ENCODE peak calls at places on chromosomes 3 and 15, in eight cellular contexts. C is heart left ventricle, W is H9, O is GM23338, R is PC-9, B is lung, Y is DND-41, Z is A549. E is an unnamed sample. For H3K4me1, the result is how much of the 10 kb centered on the place peaks cover.

GRCh38 chr3:115330406-115330805 is 183.3 kb upstream of the ZBTB20 start:
- DNase-seq in C (no peak), W (no peak), O (no peak), R (no peak), B (no peak), Y (no peak), Z (no peak), E (no peak)

GRCh38 chr3:187987919-187988318 is 166.0 kb upstream of the LPP start:
- DNase-seq in C (no peak), W (no peak), O (no peak), R (no peak), B (no peak), Y (no peak), Z (no peak), E (no peak)

GRCh38 chr3:143218176-143218575 is 98.6 kb downstream of the CHST2 start:
- DNase-seq in C (no peak), W (no peak), O (no peak), R (no peak), B (no peak), Y (peak), Z (no peak), E (no peak)

GRCh38 chr15:56868251-56868650 is 50.2 kb upstream of the TCF12 start:
- DNase-seq in C (no peak), W (no peak), O (no peak), R (no peak), B (no peak), Y (no peak), Z (no peak), E (no peak)

GRCh38 chr15:68612533-68612932 is 33.7 kb downstream of the CORO2B start:
- DNase-seq in C (no peak), W (no peak), O (no peak), R (no peak), B (no peak), Y (no peak), Z (no peak), E (no peak)

GRCh38 chr3:101204246-101204645 is 116.1 kb downstream of the IMPG2 start:
- DNase-seq in C (no peak), W (no peak), O (no peak), R (no peak), B (no peak), Y (no peak), Z (no peak), E (no peak)

GRCh38 chr15:61049934-61050333 is 179.2 kb downstream of the RORA start:
- DNase-seq in C (no peak), W (no peak), O (no peak), R (no peak), B (no peak), Y (no peak), Z (no peak), E (no peak)

GRCh38 chr15:99120050-99120777 is 15.3 kb downstream of the SYNM start:
- DNase-seq in C (no peak), W (no peak), O (no peak), R (no peak), B (no peak), Y (no peak), Z (no peak), E (no peak)

GRCh38 chr3:175311404-175311803 is 452.3 kb downstream of the NAALADL2 start:
- DNase-seq in C (no peak), W (no peak), O (no peak), R (no peak), B (no peak), Y (no peak), Z (no peak), E (no peak)

GRCh38 chr3:173709026-173709425 is 311.5 kb downstream of the NLGN1 start:
- DNase-seq in C (no peak), W (no peak), O (no peak), R (no peak), B (no peak), Y (no peak), Z (no peak), E (no peak)

GRCh38 chr15:51869074-51869425 is 39.6 kb downstream of the TMOD3 start:
- DNase-seq in C (no peak), W (no peak), O (no peak), R (peak), B (no peak), Y (no peak), Z (peak), E (peak)

GRCh38 chr3:138009476-138010272 is at the start of gene CLDN18:
- DNase-seq in C (no peak), W (peak), O (peak), R (no peak), B (peak), Y (no peak), Z (no peak), E (no peak)

GRCh38 chr3:52570076-52570475 is 33.7 kb downstream of the UQCC5 start:
- DNase-seq in C (no peak), W (no peak), O (no peak), R (no peak), B (no peak), Y (no peak), Z (no peak), E (no peak)

GRCh38 chr15:41904487-41905359 is 10.9 kb upstream of the SPTBN5 start:
- DNase-seq in C (peak), W (peak), O (peak), R (no peak), B (peak), Y (peak), Z (peak), E (peak)

GRCh38 chr3:148681080-148681479 is 16.6 kb upstream of the AGTR1 start:
- DNase-seq in C (no peak), W (no peak), O (no peak), R (peak), B (no peak), Y (no peak), Z (no peak), E (no peak)

GRCh38 chr3:126523745-126524428 is at the start of gene CHST13:
- DNase-seq in C (no peak), W (peak), O (peak), R (no peak), B (no peak), Y (no peak), Z (peak), E (peak)

GRCh38 chr3:105853801-105854432 is 14.9 kb downstream of the CBLB start:
- DNase-seq in C (no peak), W (no peak), O (no peak), R (no peak), B (no peak), Y (no peak), Z (no peak), E (no peak)

GRCh38 chr3:27509376-27509775 is 25.2 kb upstream of the SLC4A7 start:
- DNase-seq in C (no peak), W (no peak), O (no peak), R (no peak), B (no peak), Y (no peak), Z (no peak), E (no peak)

GRCh38 chr3:136734382-136735070 is 17.7 kb downstream of the STAG1 start:
- DNase-seq in C (no peak), W (no peak), O (peak), R (no peak), B (no peak), Y (no peak), Z (no peak), E (no peak)

GRCh38 chr3:43423142-43423541 is 136.8 kb downstream of the SNRK start:
- DNase-seq in C (peak), W (no peak), O (no peak), R (no peak), B (no peak), Y (no peak), Z (no peak), E (no peak)

GRCh38 chr3:128794067-128794768 is 68.2 kb downstream of the RAB7A start:
- DNase-seq in C (no peak), W (no peak), O (no peak), R (peak), B (no peak), Y (no peak), Z (no peak), E (no peak)

GRCh38 chr15:69457304-69458280 is 5.0 kb downstream of the RPLP1 start:
- DNase-seq in C (no peak), W (no peak), O (no peak), R (peak), B (no peak), Y (no peak), Z (no peak), E (no peak)

GRCh38 chr3:65584002-65584401 is 454.7 kb downstream of the MAGI1 start:
- DNase-seq in C (no peak), W (no peak), O (no peak), R (no peak), B (no peak), Y (no peak), Z (no peak), E (no peak)

GRCh38 chr3:122978569-122978968 is 49.0 kb downstream of the SEMA5B start:
- DNase-seq in C (no peak), W (no peak), O (no peak), R (no peak), B (no peak), Y (peak), Z (no peak), E (no peak)

GRCh38 chr3:122984007-122984406 is 43.6 kb downstream of the SEMA5B start:
- DNase-seq in C (no peak), W (peak), O (peak), R (no peak), B (no peak), Y (no peak), Z (no peak), E (no peak)

GRCh38 chr3:122984650-122985049 is 42.9 kb downstream of the SEMA5B start:
- DNase-seq in C (no peak), W (no peak), O (no peak), R (no peak), B (no peak), Y (no peak), Z (no peak), E (no peak)

GRCh38 chr3:122985539-122985938 is 42.0 kb downstream of the SEMA5B start:
- DNase-seq in C (no peak), W (peak), O (peak), R (no peak), B (no peak), Y (no peak), Z (no peak), E (no peak)

GRCh38 chr3:122982202-122983185 is 45.1 kb downstream of the SEMA5B start:
- DNase-seq in C (no peak), W (peak), O (peak), R (no peak), B (no peak), Y (no peak), Z (no peak), E (peak)
- TF ChIP-seq CTCF in C (peak), W (peak), O (peak), R (peak), B (no peak), Y (no peak), Z (no peak), E (no peak)

GRCh38 chr15:74542192-74543042 is 1.4 kb downstream of the ARID3B start:
- DNase-seq in C (no peak), W (no peak), O (no peak), R (no peak), B (no peak), Y (no peak), Z (no peak), E (no peak)
- H3K4me1 ChIP-seq in C (under half), W (under half), O (under half), R (under half), B (under half), Y (half or more), Z (under half), E (under half)

GRCh38 chr3:159672728-159673471 is 315.7 kb upstream of the IL12A start:
- DNase-seq in C (no peak), W (no peak), O (peak), R (no peak), B (no peak), Y (no peak), Z (peak), E (no peak)
- TF ChIP-seq CTCF in C (no peak), W (peak), O (no peak), R (no peak), B (no peak), Y (no peak), Z (no peak), E (no peak)

GRCh38 chr3:45966371-45966780 is 23.1 kb downstream of the CXCR6 start:
- DNase-seq in C (no peak), W (no peak), O (peak), R (no peak), B (no peak), Y (no peak), Z (no peak), E (no peak)

GRCh38 chr3:45964139-45964538 is 20.9 kb downstream of the CXCR6 start:
- DNase-seq in C (no peak), W (no peak), O (no peak), R (no peak), B (no peak), Y (no peak), Z (no peak), E (no peak)

GRCh38 chr3:45966969-45967640 is 23.8 kb downstream of the CXCR6 start:
- DNase-seq in C (no peak), W (no peak), O (no peak), R (no peak), B (no peak), Y (no peak), Z (no peak), E (no peak)

GRCh38 chr3:45967724-45968123 is 24.5 kb downstream of the CXCR6 start:
- DNase-seq in C (no peak), W (no peak), O (no peak), R (no peak), B (no peak), Y (no peak), Z (no peak), E (no peak)

DNA sequence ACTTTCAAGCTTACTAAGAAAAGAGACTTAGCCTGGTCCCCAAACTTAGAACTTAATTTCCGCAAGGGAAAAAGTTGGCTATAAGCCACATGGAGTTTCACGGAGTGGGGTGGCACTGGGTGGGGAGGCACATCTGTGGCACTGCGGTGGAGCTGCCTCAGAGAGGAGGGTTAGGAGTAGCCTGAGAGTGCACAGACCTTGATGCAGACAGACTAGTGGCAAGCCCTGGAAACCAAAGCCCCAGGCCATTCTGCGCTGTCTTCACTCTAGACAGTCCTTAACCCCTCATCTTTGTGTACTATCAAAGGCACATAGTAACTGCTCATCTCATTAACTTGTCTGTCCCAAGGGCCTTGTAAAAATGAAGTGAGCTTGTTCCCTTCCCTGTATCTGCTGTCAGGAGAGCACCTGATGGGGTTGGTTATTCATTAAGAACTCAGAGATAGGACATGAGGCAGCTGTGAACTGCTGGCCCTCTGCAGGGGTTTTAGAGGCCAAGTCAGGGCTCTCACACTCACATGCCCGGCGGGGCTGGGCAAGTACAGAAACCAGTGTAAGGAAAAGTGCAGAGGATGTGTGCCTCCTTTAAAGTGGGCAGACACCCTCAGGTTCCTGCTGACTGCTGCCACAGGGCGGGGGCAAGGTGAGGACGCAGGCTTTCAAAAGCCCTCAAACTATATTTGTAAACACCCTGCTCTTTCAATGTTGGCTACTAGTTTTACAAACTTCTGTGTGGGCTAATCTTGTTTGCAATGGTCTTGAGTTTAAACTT is 22.2 kb downstream of the CXCR6 start:
- DNase-seq in C (no peak), W (no peak), O (no peak), R (no peak), B (no peak), Y (no peak), Z (no peak), E (no peak)
- H3K4me1 ChIP-seq in C (under half), W (under half), O (under half), R (under half), B (under half), Y (under half), Z (under half), E (under half)

E was measured in colonic mucosa.